ENCODE peak calls at places on chromosomes 3 and 15, in eight cellular contexts. One of them, this sample, is unnamed.

GRCh38 chr3:45664558-45664957 is 24.6 kb upstream of the SACM1L start:
- DNase-seq in heart right ventricle: peak
- DNase-seq in breast epithelium: peak
- DNase-seq in cardiac fibroblast: no peak
- DNase-seq in brain microvascular endothelial cell: no peak
- DNase-seq in HFF-Myc: no peak
- DNase-seq in dorsolateral prefrontal cortex: no peak
- DNase-seq in HCT116: no peak
- DNase-seq in this sample: no peak

GRCh38 chr3:141015486-141015885 is 35.7 kb upstream of the SPSB4 start:
- DNase-seq in HCT116: no peak
- DNase-seq in cardiac fibroblast: no peak
- DNase-seq in HFF-Myc: no peak
- DNase-seq in brain microvascular endothelial cell: no peak
- DNase-seq in heart right ventricle: no peak
- DNase-seq in breast epithelium: no peak
- DNase-seq in dorsolateral prefrontal cortex: no peak
- DNase-seq in this sample: no peak

GRCh38 chr3:45104715-45105711 is 41.2 kb downstream of the CDCP1 start:
- DNase-seq in brain microvascular endothelial cell: peak
- DNase-seq in cardiac fibroblast: peak
- DNase-seq in HCT116: no peak
- DNase-seq in HFF-Myc: peak
- DNase-seq in dorsolateral prefrontal cortex: no peak
- DNase-seq in heart right ventricle: no peak
- DNase-seq in breast epithelium: no peak
- DNase-seq in this sample: no peak

GRCh38 chr15:101303408-101303807 is 8.4 kb upstream of the SNRPA1 start:
- DNase-seq in heart right ventricle: no peak
- DNase-seq in cardiac fibroblast: no peak
- DNase-seq in brain microvascular endothelial cell: no peak
- DNase-seq in HCT116: no peak
- DNase-seq in HFF-Myc: no peak
- DNase-seq in breast epithelium: no peak
- DNase-seq in dorsolateral prefrontal cortex: no peak
- DNase-seq in this sample: no peak

GRCh38 chr3:43624619-43625305 is 3.0 kb upstream of the ANO10 start:
- DNase-seq in cardiac fibroblast: no peak
- DNase-seq in breast epithelium: no peak
- DNase-seq in HCT116: no peak
- DNase-seq in brain microvascular endothelial cell: no peak
- DNase-seq in HFF-Myc: no peak
- DNase-seq in dorsolateral prefrontal cortex: no peak
- DNase-seq in heart right ventricle: no peak
- DNase-seq in this sample: no peak

GRCh38 chr3:149933858-149934257 is 36.8 kb downstream of the PFN2 start:
- DNase-seq in heart right ventricle: no peak
- DNase-seq in HFF-Myc: no peak
- DNase-seq in HCT116: no peak
- DNase-seq in cardiac fibroblast: no peak
- DNase-seq in dorsolateral prefrontal cortex: no peak
- DNase-seq in brain microvascular endothelial cell: no peak
- DNase-seq in breast epithelium: no peak
- DNase-seq in this sample: no peak

GRCh38 chr3:126380011-126380768 is 14.5 kb upstream of the CFAP100 start:
- DNase-seq in HFF-Myc: no peak
- DNase-seq in breast epithelium: no peak
- DNase-seq in heart right ventricle: no peak
- DNase-seq in dorsolateral prefrontal cortex: no peak
- DNase-seq in brain microvascular endothelial cell: no peak
- DNase-seq in cardiac fibroblast: no peak
- DNase-seq in HCT116: no peak
- DNase-seq in this sample: no peak

GRCh38 chr3:56988874-56989433 is 71.5 kb upstream of the SPATA12 start:
- DNase-seq in HFF-Myc: peak
- DNase-seq in breast epithelium: peak
- DNase-seq in heart right ventricle: peak
- DNase-seq in brain microvascular endothelial cell: peak
- DNase-seq in dorsolateral prefrontal cortex: peak
- DNase-seq in cardiac fibroblast: peak
- DNase-seq in HCT116: peak
- DNase-seq in this sample: peak

GRCh38 chr3:135844381-135844780 is 121.1 kb upstream of the PPP2R3A start:
- DNase-seq in dorsolateral prefrontal cortex: no peak
- DNase-seq in breast epithelium: no peak
- DNase-seq in HCT116: no peak
- DNase-seq in heart right ventricle: no peak
- DNase-seq in brain microvascular endothelial cell: no peak
- DNase-seq in cardiac fibroblast: no peak
- DNase-seq in HFF-Myc: no peak
- DNase-seq in this sample: no peak

GRCh38 chr3:101824691-101825090 is 24.6 kb upstream of the NFKBIZ start:
- DNase-seq in HCT116: no peak
- DNase-seq in breast epithelium: no peak
- DNase-seq in HFF-Myc: no peak
- DNase-seq in cardiac fibroblast: peak
- DNase-seq in dorsolateral prefrontal cortex: no peak
- DNase-seq in brain microvascular endothelial cell: no peak
- DNase-seq in heart right ventricle: no peak
- DNase-seq in this sample: no peak

GRCh38 chr3:37544105-37544504 is 317.6 kb upstream of the CTDSPL start:
- DNase-seq in breast epithelium: no peak
- DNase-seq in HCT116: no peak
- DNase-seq in cardiac fibroblast: no peak
- DNase-seq in heart right ventricle: no peak
- DNase-seq in HFF-Myc: no peak
- DNase-seq in brain microvascular endothelial cell: no peak
- DNase-seq in dorsolateral prefrontal cortex: no peak
- DNase-seq in this sample: no peak

GRCh38 chr15:58221591-58222241 is 83.5 kb downstream of the AQP9 start:
- DNase-seq in HFF-Myc: no peak
- DNase-seq in breast epithelium: no peak
- DNase-seq in heart right ventricle: no peak
- DNase-seq in cardiac fibroblast: peak
- DNase-seq in HCT116: peak
- DNase-seq in dorsolateral prefrontal cortex: no peak
- DNase-seq in brain microvascular endothelial cell: peak
- DNase-seq in this sample: no peak

GRCh38 chr15:29873264-29873663 is 51.0 kb upstream of the TJP1 start:
- DNase-seq in HCT116: no peak
- DNase-seq in heart right ventricle: no peak
- DNase-seq in dorsolateral prefrontal cortex: no peak
- DNase-seq in brain microvascular endothelial cell: peak
- DNase-seq in cardiac fibroblast: no peak
- DNase-seq in HFF-Myc: no peak
- DNase-seq in breast epithelium: no peak
- DNase-seq in this sample: no peak

GRCh38 chr3:53938645-53939044 is 47.0 kb upstream of the SELENOK start:
- DNase-seq in breast epithelium: no peak
- DNase-seq in HFF-Myc: peak
- DNase-seq in cardiac fibroblast: peak
- DNase-seq in brain microvascular endothelial cell: peak
- DNase-seq in heart right ventricle: no peak
- DNase-seq in HCT116: peak
- DNase-seq in dorsolateral prefrontal cortex: no peak
- DNase-seq in this sample: peak

GRCh38 chr3:184609861-184610365 is 48.3 kb downstream of the EPHB3 start:
- DNase-seq in heart right ventricle: no peak
- DNase-seq in brain microvascular endothelial cell: no peak
- DNase-seq in dorsolateral prefrontal cortex: no peak
- DNase-seq in HFF-Myc: no peak
- DNase-seq in breast epithelium: no peak
- DNase-seq in HCT116: no peak
- DNase-seq in cardiac fibroblast: no peak
- DNase-seq in this sample: no peak

GRCh38 chr3:130725746-130726145 is 20.9 kb downstream of the PIK3R4 start:
- DNase-seq in HFF-Myc: no peak
- DNase-seq in HCT116: no peak
- DNase-seq in cardiac fibroblast: no peak
- DNase-seq in dorsolateral prefrontal cortex: no peak
- DNase-seq in brain microvascular endothelial cell: no peak
- DNase-seq in breast epithelium: no peak
- DNase-seq in heart right ventricle: no peak
- DNase-seq in this sample: no peak

GRCh38 chr15:101100593-101101442 is 151.0 kb downstream of the CHSY1 start:
- DNase-seq in cardiac fibroblast: no peak
- DNase-seq in HCT116: no peak
- DNase-seq in dorsolateral prefrontal cortex: no peak
- DNase-seq in brain microvascular endothelial cell: no peak
- DNase-seq in breast epithelium: no peak
- DNase-seq in heart right ventricle: no peak
- DNase-seq in HFF-Myc: no peak
- DNase-seq in this sample: no peak

GRCh38 chr3:29746163-29746562 is 465.3 kb downstream of the RBMS3 start:
- DNase-seq in breast epithelium: no peak
- DNase-seq in HCT116: no peak
- DNase-seq in dorsolateral prefrontal cortex: no peak
- DNase-seq in cardiac fibroblast: no peak
- DNase-seq in heart right ventricle: no peak
- DNase-seq in brain microvascular endothelial cell: no peak
- DNase-seq in HFF-Myc: no peak
- DNase-seq in this sample: no peak

GRCh38 chr3:120349819-120350125 is 618 bp upstream of the LRRC58 start:
- DNase-seq in cardiac fibroblast: no peak
- DNase-seq in dorsolateral prefrontal cortex: no peak
- DNase-seq in breast epithelium: no peak
- DNase-seq in HFF-Myc: no peak
- DNase-seq in HCT116: no peak
- DNase-seq in brain microvascular endothelial cell: no peak
- DNase-seq in heart right ventricle: no peak
- DNase-seq in this sample: no peak

GRCh38 chr3:189355481-189356201 is 183.9 kb downstream of the TPRG1 start:
- DNase-seq in heart right ventricle: no peak
- DNase-seq in dorsolateral prefrontal cortex: no peak
- DNase-seq in brain microvascular endothelial cell: peak
- DNase-seq in HFF-Myc: no peak
- DNase-seq in breast epithelium: no peak
- DNase-seq in cardiac fibroblast: peak
- DNase-seq in HCT116: peak
- DNase-seq in this sample: peak

GRCh38 chr3:115085197-115085865 is 61.8 kb downstream of the ZBTB20 start:
- DNase-seq in HCT116: no peak
- DNase-seq in brain microvascular endothelial cell: no peak
- DNase-seq in dorsolateral prefrontal cortex: no peak
- DNase-seq in heart right ventricle: no peak
- DNase-seq in breast epithelium: no peak
- DNase-seq in HFF-Myc: no peak
- DNase-seq in cardiac fibroblast: no peak
- DNase-seq in this sample: no peak
- H3K4me3 ChIP-seq in HCT116: no peak
- H3K4me3 ChIP-seq in brain microvascular endothelial cell: no peak
- H3K4me3 ChIP-seq in dorsolateral prefrontal cortex: peak
- H3K4me3 ChIP-seq in heart right ventricle: no peak
- H3K4me3 ChIP-seq in breast epithelium: no peak
- H3K4me3 ChIP-seq in HFF-Myc: no peak
- H3K4me3 ChIP-seq in cardiac fibroblast: no peak
- H3K4me3 ChIP-seq in this sample: no peak

DNA sequence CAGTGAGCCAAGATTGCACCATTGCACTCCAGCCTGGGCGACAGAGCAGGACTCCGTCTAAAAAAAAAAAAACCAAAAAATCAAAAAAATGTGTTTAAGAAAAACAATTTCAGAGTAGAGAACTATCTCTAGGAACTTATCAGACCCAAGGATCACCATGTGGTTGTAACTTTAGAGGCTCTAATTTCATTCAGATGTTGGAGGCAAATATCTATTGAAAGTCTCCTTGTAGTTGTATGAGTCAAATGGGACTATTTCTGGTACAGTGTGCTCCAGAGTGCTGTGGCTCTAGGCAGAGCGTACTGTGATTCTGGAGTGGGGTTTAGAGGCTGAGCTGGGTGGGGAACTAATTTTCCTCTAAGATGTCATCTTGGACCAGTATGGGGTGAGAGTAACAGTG is 398.7 kb downstream of the SHQ1 start:
- DNase-seq in dorsolateral prefrontal cortex: no peak
- DNase-seq in HCT116: no peak
- DNase-seq in heart right ventricle: no peak
- DNase-seq in breast epithelium: no peak
- DNase-seq in brain microvascular endothelial cell: no peak
- DNase-seq in HFF-Myc: peak
- DNase-seq in cardiac fibroblast: no peak
- DNase-seq in this sample: no peak
- TF ChIP-seq CTCF in dorsolateral prefrontal cortex: no peak
- TF ChIP-seq CTCF in HCT116: no peak
- TF ChIP-seq CTCF in heart right ventricle: no peak
- TF ChIP-seq CTCF in breast epithelium: no peak
- TF ChIP-seq CTCF in brain microvascular endothelial cell: no peak
- TF ChIP-seq CTCF in HFF-Myc: no peak
- TF ChIP-seq CTCF in cardiac fibroblast: no peak
- TF ChIP-seq CTCF in this sample: no peak

DNA sequence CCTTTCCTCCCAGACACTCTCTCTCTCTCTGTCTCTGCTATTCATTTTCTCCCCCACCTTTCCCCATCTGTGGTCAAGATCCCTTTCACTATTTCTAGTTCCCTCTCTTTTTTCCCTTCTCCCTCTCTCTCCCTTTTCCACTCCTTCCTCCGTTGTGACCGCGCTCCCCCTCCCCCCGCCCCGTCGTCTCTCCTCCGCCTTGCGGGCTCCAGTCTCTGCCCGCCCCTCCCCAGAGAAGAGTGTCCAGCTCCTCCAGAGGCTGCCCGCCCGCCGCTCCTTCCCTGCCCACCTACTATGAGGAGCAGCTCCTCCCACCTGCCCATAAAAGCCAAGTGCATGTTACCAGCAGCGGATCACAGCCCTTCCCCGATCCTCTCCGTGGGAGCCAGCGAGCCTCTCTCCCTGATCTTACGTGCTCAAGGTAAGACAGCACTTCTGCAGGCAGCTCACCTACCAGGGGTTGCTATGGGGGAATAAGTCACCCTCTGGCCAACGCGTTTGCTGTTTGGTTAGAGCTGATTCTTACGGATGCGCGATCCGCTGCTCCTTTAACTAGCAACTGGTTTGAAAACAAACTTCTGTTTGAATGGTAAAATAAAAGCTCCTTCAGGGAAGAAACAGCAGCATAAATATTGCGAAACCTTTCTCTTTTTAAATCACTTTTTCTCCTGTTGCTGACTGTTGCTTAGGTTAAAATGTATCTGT is at the start of gene COL8A1:
- DNase-seq in dorsolateral prefrontal cortex: peak
- DNase-seq in cardiac fibroblast: peak
- DNase-seq in HCT116: no peak
- DNase-seq in breast epithelium: peak
- DNase-seq in heart right ventricle: peak
- DNase-seq in HFF-Myc: no peak
- DNase-seq in brain microvascular endothelial cell: peak
- DNase-seq in this sample: peak
- H3K4me3 ChIP-seq in dorsolateral prefrontal cortex: peak
- H3K4me3 ChIP-seq in cardiac fibroblast: peak
- H3K4me3 ChIP-seq in HCT116: no peak
- H3K4me3 ChIP-seq in breast epithelium: peak
- H3K4me3 ChIP-seq in heart right ventricle: peak
- H3K4me3 ChIP-seq in HFF-Myc: peak
- H3K4me3 ChIP-seq in brain microvascular endothelial cell: peak
- H3K4me3 ChIP-seq in this sample: peak

GRCh38 chr3:165854696-165855095 is 17.5 kb upstream of the BCHE start:
- DNase-seq in HCT116: no peak
- DNase-seq in dorsolateral prefrontal cortex: no peak
- DNase-seq in brain microvascular endothelial cell: peak
- DNase-seq in breast epithelium: no peak
- DNase-seq in heart right ventricle: no peak
- DNase-seq in cardiac fibroblast: peak
- DNase-seq in HFF-Myc: no peak
- DNase-seq in this sample: no peak
- TF ChIP-seq CTCF in HCT116: peak
- TF ChIP-seq CTCF in dorsolateral prefrontal cortex: peak
- TF ChIP-seq CTCF in brain microvascular endothelial cell: peak
- TF ChIP-seq CTCF in breast epithelium: peak
- TF ChIP-seq CTCF in heart right ventricle: peak
- TF ChIP-seq CTCF in cardiac fibroblast: peak
- TF ChIP-seq CTCF in HFF-Myc: peak
- TF ChIP-seq CTCF in this sample: peak

This sample was measured in astrocyte of the cerebellum.